ENCODE peak calls at places on chromosomes 16 and 17, in ten cellular contexts. One of them, this sample, is unnamed. For H3K4me1, the result is how much of the 10 kb centered on the place peaks cover.

GRCh38 chr17:46866325-46866724 is 14.9 kb downstream of the WNT9B start:
- DNase-seq in heart right ventricle: no peak
- DNase-seq in IMR-90: no peak
- DNase-seq in breast epithelium: no peak
- DNase-seq in prostate gland: no peak
- DNase-seq in PC-9: no peak
- DNase-seq in Caco-2: no peak
- DNase-seq in fibroblast of lung: no peak
- DNase-seq in tibial nerve: no peak
- DNase-seq in ovary: no peak
- DNase-seq in this sample: no peak

GRCh38 chr16:51286272-51286671 is 135.2 kb upstream of the SALL1 start:
- DNase-seq in PC-9: no peak
- DNase-seq in breast epithelium: no peak
- DNase-seq in ovary: no peak
- DNase-seq in prostate gland: no peak
- DNase-seq in fibroblast of lung: no peak
- DNase-seq in tibial nerve: no peak
- DNase-seq in heart right ventricle: no peak
- DNase-seq in IMR-90: no peak
- DNase-seq in Caco-2: no peak
- DNase-seq in this sample: no peak

GRCh38 chr16:85628651-85629050 is 15.5 kb downstream of the GSE1 start:
- DNase-seq in fibroblast of lung: no peak
- DNase-seq in ovary: no peak
- DNase-seq in IMR-90: no peak
- DNase-seq in heart right ventricle: no peak
- DNase-seq in tibial nerve: no peak
- DNase-seq in prostate gland: no peak
- DNase-seq in Caco-2: peak
- DNase-seq in breast epithelium: no peak
- DNase-seq in PC-9: no peak
- DNase-seq in this sample: no peak

GRCh38 chr16:55668337-55669281 is 12.8 kb downstream of the SLC6A2 start:
- DNase-seq in Caco-2: no peak
- DNase-seq in IMR-90: peak
- DNase-seq in prostate gland: no peak
- DNase-seq in tibial nerve: no peak
- DNase-seq in fibroblast of lung: peak
- DNase-seq in breast epithelium: no peak
- DNase-seq in PC-9: peak
- DNase-seq in ovary: no peak
- DNase-seq in heart right ventricle: no peak
- DNase-seq in this sample: no peak

GRCh38 chr17:66087073-66087472 is 104.9 kb downstream of the CEP112 start:
- DNase-seq in PC-9: no peak
- DNase-seq in heart right ventricle: no peak
- DNase-seq in breast epithelium: no peak
- DNase-seq in Caco-2: no peak
- DNase-seq in prostate gland: no peak
- DNase-seq in IMR-90: peak
- DNase-seq in tibial nerve: no peak
- DNase-seq in ovary: no peak
- DNase-seq in fibroblast of lung: peak
- DNase-seq in this sample: no peak

GRCh38 chr16:12011565-12011964 is 35.0 kb downstream of the SNX29 start:
- DNase-seq in PC-9: no peak
- DNase-seq in IMR-90: no peak
- DNase-seq in prostate gland: no peak
- DNase-seq in tibial nerve: no peak
- DNase-seq in Caco-2: no peak
- DNase-seq in ovary: no peak
- DNase-seq in fibroblast of lung: no peak
- DNase-seq in breast epithelium: no peak
- DNase-seq in heart right ventricle: no peak
- DNase-seq in this sample: no peak

GRCh38 chr16:29877266-29877961 is 14.4 kb upstream of the CDIPT start:
- DNase-seq in breast epithelium: no peak
- DNase-seq in fibroblast of lung: peak
- DNase-seq in prostate gland: no peak
- DNase-seq in IMR-90: peak
- DNase-seq in PC-9: no peak
- DNase-seq in Caco-2: peak
- DNase-seq in heart right ventricle: no peak
- DNase-seq in ovary: no peak
- DNase-seq in tibial nerve: no peak
- DNase-seq in this sample: peak

GRCh38 chr17:74116087-74116717 is 87.3 kb upstream of the RPL38 start:
- DNase-seq in Caco-2: no peak
- DNase-seq in fibroblast of lung: peak
- DNase-seq in heart right ventricle: no peak
- DNase-seq in breast epithelium: no peak
- DNase-seq in PC-9: peak
- DNase-seq in ovary: no peak
- DNase-seq in prostate gland: no peak
- DNase-seq in tibial nerve: no peak
- DNase-seq in IMR-90: no peak
- DNase-seq in this sample: no peak

GRCh38 chr17:21039839-21040575 is 2.8 kb downstream of the USP22 start:
- DNase-seq in ovary: peak
- DNase-seq in breast epithelium: no peak
- DNase-seq in heart right ventricle: no peak
- DNase-seq in tibial nerve: no peak
- DNase-seq in IMR-90: peak
- DNase-seq in fibroblast of lung: peak
- DNase-seq in PC-9: no peak
- DNase-seq in prostate gland: no peak
- DNase-seq in Caco-2: peak
- DNase-seq in this sample: no peak

GRCh38 chr16:58862334-58863024 is 128.4 kb upstream of the GOT2 start:
- DNase-seq in prostate gland: no peak
- DNase-seq in PC-9: no peak
- DNase-seq in heart right ventricle: no peak
- DNase-seq in fibroblast of lung: no peak
- DNase-seq in tibial nerve: no peak
- DNase-seq in Caco-2: no peak
- DNase-seq in breast epithelium: no peak
- DNase-seq in IMR-90: no peak
- DNase-seq in ovary: no peak
- DNase-seq in this sample: no peak

DNA sequence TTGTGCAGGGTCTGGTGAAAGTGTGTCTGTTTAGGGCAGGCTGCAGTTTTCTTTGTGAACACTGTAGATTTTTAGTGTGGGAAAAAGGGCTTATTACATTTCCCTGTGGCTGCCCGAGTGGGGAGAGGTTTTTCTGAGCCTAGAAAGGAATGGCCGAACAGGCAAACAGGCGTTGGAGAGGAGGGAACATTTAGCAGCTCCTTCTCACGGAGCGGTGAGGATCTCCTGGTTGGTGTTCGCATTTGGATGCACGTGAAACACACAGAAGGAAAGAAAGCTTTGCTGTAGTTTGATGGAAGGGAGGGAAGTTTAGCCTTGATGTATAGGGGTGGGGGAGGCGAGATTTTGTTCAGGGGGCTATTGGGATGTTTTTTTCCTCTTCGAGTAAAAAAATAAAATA is 3.7 kb downstream of the GSG1L start:
- DNase-seq in tibial nerve: no peak
- DNase-seq in ovary: no peak
- DNase-seq in heart right ventricle: no peak
- DNase-seq in fibroblast of lung: no peak
- DNase-seq in breast epithelium: no peak
- DNase-seq in Caco-2: no peak
- DNase-seq in prostate gland: no peak
- DNase-seq in IMR-90: no peak
- DNase-seq in PC-9: no peak
- DNase-seq in this sample: no peak
- H3K4me3 ChIP-seq in tibial nerve: no peak
- H3K4me3 ChIP-seq in ovary: no peak
- H3K4me3 ChIP-seq in heart right ventricle: no peak
- H3K4me3 ChIP-seq in fibroblast of lung: no peak
- H3K4me3 ChIP-seq in breast epithelium: no peak
- H3K4me3 ChIP-seq in Caco-2: no peak
- H3K4me3 ChIP-seq in prostate gland: no peak
- H3K4me3 ChIP-seq in IMR-90: no peak
- H3K4me3 ChIP-seq in PC-9: no peak
- H3K4me3 ChIP-seq in this sample: no peak

GRCh38 chr17:77467513-77467912 is 326.7 kb downstream of the SEC14L1 start:
- DNase-seq in prostate gland: no peak
- DNase-seq in IMR-90: no peak
- DNase-seq in breast epithelium: no peak
- DNase-seq in ovary: no peak
- DNase-seq in Caco-2: no peak
- DNase-seq in tibial nerve: no peak
- DNase-seq in PC-9: no peak
- DNase-seq in fibroblast of lung: no peak
- DNase-seq in heart right ventricle: no peak
- DNase-seq in this sample: no peak

GRCh38 chr17:77466596-77467223 is 325.9 kb downstream of the SEC14L1 start:
- DNase-seq in ovary: no peak
- DNase-seq in tibial nerve: no peak
- DNase-seq in PC-9: no peak
- DNase-seq in Caco-2: no peak
- DNase-seq in IMR-90: no peak
- DNase-seq in breast epithelium: no peak
- DNase-seq in heart right ventricle: no peak
- DNase-seq in fibroblast of lung: no peak
- DNase-seq in prostate gland: no peak
- DNase-seq in this sample: peak

GRCh38 chr17:77466140-77466539 is 325.4 kb downstream of the SEC14L1 start:
- DNase-seq in fibroblast of lung: peak
- DNase-seq in heart right ventricle: no peak
- DNase-seq in Caco-2: no peak
- DNase-seq in tibial nerve: no peak
- DNase-seq in prostate gland: no peak
- DNase-seq in ovary: no peak
- DNase-seq in IMR-90: no peak
- DNase-seq in breast epithelium: no peak
- DNase-seq in PC-9: no peak
- DNase-seq in this sample: no peak

GRCh38 chr17:77464988-77465357 is 324.2 kb downstream of the SEC14L1 start:
- DNase-seq in ovary: no peak
- DNase-seq in prostate gland: no peak
- DNase-seq in IMR-90: no peak
- DNase-seq in heart right ventricle: no peak
- DNase-seq in breast epithelium: no peak
- DNase-seq in fibroblast of lung: no peak
- DNase-seq in tibial nerve: no peak
- DNase-seq in PC-9: no peak
- DNase-seq in Caco-2: no peak
- DNase-seq in this sample: no peak

DNA sequence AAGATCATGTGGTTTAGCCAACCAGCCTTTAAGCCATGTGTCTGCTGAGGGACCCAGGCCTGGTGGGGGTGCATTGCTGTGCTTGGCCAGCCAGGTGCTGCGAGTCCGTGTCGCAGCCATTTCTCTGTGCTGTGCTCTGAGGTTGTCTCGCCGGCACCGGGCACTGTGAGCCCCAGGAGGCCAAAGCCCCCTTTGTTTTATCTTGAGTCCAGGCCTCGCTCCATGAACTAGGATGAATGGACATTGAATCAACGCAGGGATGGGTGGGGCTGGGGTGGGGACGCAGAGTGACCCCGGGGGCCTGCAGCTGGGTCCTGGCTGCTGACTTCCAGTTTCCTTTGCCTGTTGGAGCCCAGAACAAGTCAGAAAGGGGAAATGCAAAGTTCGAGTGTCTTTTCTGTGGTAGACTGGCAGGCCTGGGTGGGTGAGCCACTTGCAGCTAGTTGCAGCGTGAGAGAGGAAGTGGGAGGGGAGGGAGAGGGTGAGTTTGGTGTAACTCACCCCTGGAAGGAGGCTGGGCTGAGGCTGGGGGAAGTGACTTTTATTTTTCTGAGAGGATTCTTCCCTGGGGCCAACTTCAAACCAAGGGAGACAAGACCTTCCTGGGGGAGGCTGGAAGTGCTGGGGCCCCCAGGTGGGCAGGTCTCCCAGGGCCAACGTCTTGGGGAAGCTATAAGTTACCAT is 324.7 kb downstream of the SEC14L1 start:
- DNase-seq in prostate gland: no peak
- DNase-seq in tibial nerve: peak
- DNase-seq in fibroblast of lung: peak
- DNase-seq in IMR-90: peak
- DNase-seq in breast epithelium: no peak
- DNase-seq in Caco-2: no peak
- DNase-seq in ovary: no peak
- DNase-seq in PC-9: no peak
- DNase-seq in heart right ventricle: peak
- DNase-seq in this sample: peak
- H3K4me1 ChIP-seq in prostate gland: under half
- H3K4me1 ChIP-seq in tibial nerve: half or more
- H3K4me1 ChIP-seq in fibroblast of lung: under half
- H3K4me1 ChIP-seq in IMR-90: under half
- H3K4me1 ChIP-seq in breast epithelium: under half
- H3K4me1 ChIP-seq in Caco-2: under half
- H3K4me1 ChIP-seq in ovary: under half
- H3K4me1 ChIP-seq in PC-9: under half
- H3K4me1 ChIP-seq in heart right ventricle: half or more
- H3K4me1 ChIP-seq in this sample: under half

GRCh38 chr16:1532771-1533170 is 695 bp upstream of the TMEM204 start:
- DNase-seq in Caco-2: no peak
- DNase-seq in breast epithelium: no peak
- DNase-seq in tibial nerve: no peak
- DNase-seq in PC-9: no peak
- DNase-seq in fibroblast of lung: no peak
- DNase-seq in heart right ventricle: peak
- DNase-seq in ovary: no peak
- DNase-seq in prostate gland: no peak
- DNase-seq in IMR-90: no peak
- DNase-seq in this sample: no peak
- H3K4me3 ChIP-seq in Caco-2: no peak
- H3K4me3 ChIP-seq in breast epithelium: peak
- H3K4me3 ChIP-seq in tibial nerve: no peak
- H3K4me3 ChIP-seq in PC-9: no peak
- H3K4me3 ChIP-seq in fibroblast of lung: no peak
- H3K4me3 ChIP-seq in heart right ventricle: peak
- H3K4me3 ChIP-seq in ovary: no peak
- H3K4me3 ChIP-seq in prostate gland: no peak
- H3K4me3 ChIP-seq in IMR-90: no peak
- H3K4me3 ChIP-seq in this sample: no peak

DNA sequence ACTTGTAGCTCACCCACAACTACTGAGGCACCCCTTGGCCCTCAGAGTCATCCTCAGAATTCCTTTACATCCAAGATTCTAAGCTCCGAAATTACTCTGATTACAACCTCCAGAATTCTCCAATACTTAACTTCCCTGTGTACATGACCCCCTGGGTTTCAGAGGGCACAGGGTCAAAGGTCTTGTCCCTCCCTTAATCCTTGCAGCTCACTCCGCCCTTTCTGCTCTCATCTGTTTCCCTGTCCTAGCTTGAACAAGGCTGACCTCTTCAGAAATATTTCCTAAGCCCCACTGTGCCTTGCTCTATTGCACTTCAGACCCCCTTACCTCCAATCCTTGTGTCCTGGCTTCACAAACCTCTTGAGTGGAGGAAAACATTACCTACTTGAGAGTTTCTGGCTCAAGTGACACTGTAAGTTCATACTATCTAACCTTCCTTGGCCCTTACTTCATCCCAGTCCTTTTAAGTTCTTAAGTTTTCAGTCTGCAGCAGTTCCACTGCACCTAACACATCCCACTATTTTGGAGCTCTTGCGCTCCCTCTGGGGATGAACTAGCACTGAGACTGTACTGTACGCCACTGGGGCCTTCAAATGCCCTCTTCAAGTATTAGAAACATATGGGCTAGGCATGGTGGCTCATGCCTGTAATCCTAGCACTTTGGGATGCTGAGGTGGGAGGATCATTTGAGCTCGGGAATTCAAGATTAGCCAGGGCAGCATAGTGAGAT is 6.2 kb downstream of the N4BP1 start:
- DNase-seq in heart right ventricle: no peak
- DNase-seq in Caco-2: no peak
- DNase-seq in ovary: no peak
- DNase-seq in breast epithelium: no peak
- DNase-seq in tibial nerve: no peak
- DNase-seq in PC-9: no peak
- DNase-seq in IMR-90: no peak
- DNase-seq in fibroblast of lung: no peak
- DNase-seq in prostate gland: no peak
- DNase-seq in this sample: no peak
- H3K4me1 ChIP-seq in heart right ventricle: half or more
- H3K4me1 ChIP-seq in Caco-2: under half
- H3K4me1 ChIP-seq in ovary: under half
- H3K4me1 ChIP-seq in breast epithelium: under half
- H3K4me1 ChIP-seq in tibial nerve: half or more
- H3K4me1 ChIP-seq in PC-9: under half
- H3K4me1 ChIP-seq in IMR-90: under half
- H3K4me1 ChIP-seq in fibroblast of lung: under half
- H3K4me1 ChIP-seq in prostate gland: under half
- H3K4me1 ChIP-seq in this sample: half or more